ENCODE peak calls at places on chromosomes 6 and 20, in seven cellular contexts. N is IMR-90, I is SK-N-SH, P is caudate nucleus, H is A673, E is aorta, B is ascending aorta. T is an unnamed sample.
A peak's percentile ranks its signal among the peaks of the same experiment; 100 is the strongest.

GRCh38 chr6:1423578-1423977 is 34.2 kb downstream of the FOXF2 start:
- DNase-seq in E (no peak), H (no peak), I (no peak), P (no peak), B (no peak), N (no peak), T (no peak)

GRCh38 chr20:34390769-34391447 is 27.8 kb downstream of the ITCH start:
- DNase-seq in B (peak; percentile 10), I (no peak), N (peak; percentile 88), P (no peak), E (peak; percentile 75), H (peak; percentile 44), T (peak; percentile 60)

GRCh38 chr6:106194949-106195919 is 109.1 kb downstream of the PRDM1 start:
- DNase-seq in B (no peak), N (peak; percentile 68), I (no peak), E (no peak), H (peak; percentile 2), P (no peak), T (peak; percentile 99)

GRCh38 chr20:58040447-58041290 is 187.8 kb downstream of the ANKRD60 start:
- DNase-seq in N (no peak), I (no peak), P (no peak), E (no peak), H (no peak), B (no peak), T (no peak)

GRCh38 chr6:127879685-127880084 is 21.2 kb downstream of the THEMIS start:
- DNase-seq in B (no peak), H (no peak), I (no peak), E (no peak), N (peak; percentile 7), P (no peak), T (no peak)

GRCh38 chr20:52267418-52267817 is 75.8 kb upstream of the ZFP64 start:
- DNase-seq in P (no peak), E (no peak), H (peak; percentile 70), I (no peak), B (no peak), N (no peak), T (no peak)

GRCh38 chr6:54053893-54054391 is 57.3 kb upstream of the MLIP start:
- DNase-seq in B (no peak), P (peak; percentile 80), H (peak; percentile 74), E (no peak), I (no peak), N (peak; percentile 90), T (peak; percentile 94)

GRCh38 chr6:148329568-148330299 is 12.9 kb upstream of the SASH1 start:
- DNase-seq in P (no peak), H (peak; percentile 65), B (no peak), I (no peak), E (no peak), N (peak; percentile 89), T (no peak)

GRCh38 chr6:150636808-150637207 is 37.1 kb downstream of the PLEKHG1 start:
- DNase-seq in E (no peak), I (no peak), P (no peak), B (no peak), N (no peak), H (no peak), T (no peak)

GRCh38 chr6:170096803-170097504 is 193.9 kb downstream of the DLL1 start:
- DNase-seq in B (no peak), P (no peak), N (no peak), I (no peak), H (no peak), E (peak; percentile 37), T (no peak)

GRCh38 chr6:17001188-17001587 is 100.7 kb upstream of the STMND1 start:
- DNase-seq in I (no peak), P (no peak), N (peak; percentile 17), H (peak; percentile 74), E (no peak), B (no peak), T (no peak)

GRCh38 chr6:87968435-87969278 is 79.0 kb upstream of the SPACA1 start:
- DNase-seq in I (peak; percentile 30), H (peak; percentile 35), B (no peak), E (peak; percentile 33), P (peak; percentile 28), N (no peak), T (no peak)

GRCh38 chr6:125584468-125584939 is 164.9 kb upstream of the HEY2 start:
- DNase-seq in P (peak; percentile 80), E (peak; percentile 60), B (no peak), N (peak; percentile 1), I (no peak), H (no peak), T (peak; percentile 26)

GRCh38 chr20:13337090-13337784 is 116.2 kb downstream of the ISM1 start:
- DNase-seq in H (no peak), E (no peak), B (no peak), P (no peak), I (no peak), N (no peak), T (no peak)

GRCh38 chr6:152026291-152026690 is 218.8 kb downstream of the ESR1 start:
- DNase-seq in B (no peak), E (no peak), H (no peak), I (no peak), P (no peak), N (no peak), T (no peak)

GRCh38 chr20:2093200-2093781 is 8.3 kb upstream of the STK35 start:
- DNase-seq in B (no peak), I (peak; percentile 36), P (no peak), E (no peak), H (no peak), N (no peak), T (no peak)

GRCh38 chr6:35140991-35141720 is at the start of gene TCP11:
- DNase-seq in I (peak; percentile 26), B (no peak), P (no peak), E (peak; percentile 64), H (no peak), N (no peak), T (no peak)

DNA sequence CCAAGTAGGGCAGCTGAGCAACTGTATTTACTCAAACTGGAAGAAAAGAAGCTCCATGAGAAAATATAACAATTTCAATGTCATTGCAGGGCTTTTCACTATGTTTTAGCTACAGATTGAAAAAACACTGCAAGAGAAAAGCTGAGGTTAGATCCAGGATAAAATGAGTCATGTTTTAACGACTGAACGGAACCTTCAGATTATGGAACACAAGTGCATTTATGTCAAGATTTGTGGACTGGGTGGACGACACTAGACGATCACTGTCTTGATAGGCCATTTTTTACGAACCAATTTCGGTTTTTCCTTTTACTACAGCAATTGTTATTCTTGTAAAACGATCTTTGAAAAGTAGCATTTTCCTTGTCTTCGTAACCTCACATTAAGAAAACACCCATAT is 294.4 kb upstream of the TCF21 start:
- DNase-seq in I (no peak), N (peak; percentile 34), P (no peak), B (no peak), H (no peak), E (no peak), T (no peak)
- H3K27ac ChIP-seq in I (no peak overlapping the region), N (peak overlapping the region; percentile 71), P (no peak overlapping the region), B (no peak overlapping the region), H (no peak overlapping the region), E (no peak overlapping the region), T (peak overlapping the region; percentile 22)

DNA sequence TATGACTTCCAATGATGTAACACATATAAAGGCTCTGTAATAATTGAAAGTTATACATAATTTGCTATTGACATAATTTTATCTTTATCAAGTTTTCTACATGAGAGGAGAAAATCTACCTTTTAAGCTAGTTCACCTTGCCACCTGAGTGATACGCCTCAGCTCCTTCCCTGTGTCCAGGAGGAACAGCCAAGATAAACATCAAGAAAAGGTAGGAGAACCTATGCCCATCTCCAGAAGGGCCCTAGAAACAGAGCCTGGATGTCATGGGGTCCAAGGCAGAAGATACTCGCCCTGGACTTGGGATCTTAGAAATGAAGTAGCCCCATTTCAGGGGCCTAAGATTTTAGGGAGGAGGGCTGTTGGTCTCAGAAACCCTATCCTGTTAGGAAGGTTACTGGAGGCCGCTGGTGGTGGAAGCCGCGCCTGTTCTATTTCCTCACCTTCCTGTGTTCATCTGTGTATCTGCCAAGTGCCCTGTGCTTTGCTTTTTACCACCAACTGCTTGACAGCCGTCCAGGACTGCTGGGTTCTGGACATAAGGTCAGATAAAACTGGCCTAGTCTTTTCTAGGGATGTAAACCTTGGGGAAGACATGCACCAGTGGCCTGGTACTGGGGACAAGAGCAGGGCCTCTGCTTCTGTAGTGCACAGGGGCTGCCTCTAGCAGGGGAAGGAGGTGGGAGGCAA is 178.5 kb downstream of the ARID1B start:
- DNase-seq in H (no peak), N (no peak), E (peak; percentile 56), P (no peak), I (no peak), B (no peak), T (no peak)
- H3K27ac ChIP-seq in H (no peak overlapping the region), N (no peak overlapping the region), E (no peak overlapping the region), P (no peak overlapping the region), I (no peak overlapping the region), B (peak overlapping the region; percentile 30), T (peak overlapping the region; percentile 14)

DNA sequence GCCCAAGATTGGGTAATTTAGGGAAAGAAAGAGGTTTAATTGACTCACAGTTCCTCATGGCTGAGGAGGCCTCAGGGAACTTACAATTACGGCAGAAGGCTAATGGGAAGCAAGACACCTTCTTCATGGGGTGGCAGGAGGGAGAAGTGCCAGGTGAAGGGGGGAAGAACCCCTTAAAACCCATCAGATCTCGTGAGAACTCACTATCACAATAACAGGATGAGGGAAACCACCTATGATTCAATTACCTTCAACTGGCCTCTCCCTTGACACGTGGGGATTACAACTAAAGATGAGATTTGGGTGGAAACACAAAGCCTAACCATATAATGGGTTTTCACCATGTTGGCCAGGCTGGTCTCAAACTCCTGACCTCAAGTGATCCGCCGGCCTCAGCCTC is 28.8 kb upstream of the PNRC1 start:
- DNase-seq in I (no peak), H (no peak), B (no peak), E (no peak), N (no peak), P (no peak), T (no peak)
- H3K27ac ChIP-seq in I (no peak overlapping the region), H (no peak overlapping the region), B (no peak overlapping the region), E (no peak overlapping the region), N (no peak overlapping the region), P (no peak overlapping the region), T (no peak overlapping the region)

DNA sequence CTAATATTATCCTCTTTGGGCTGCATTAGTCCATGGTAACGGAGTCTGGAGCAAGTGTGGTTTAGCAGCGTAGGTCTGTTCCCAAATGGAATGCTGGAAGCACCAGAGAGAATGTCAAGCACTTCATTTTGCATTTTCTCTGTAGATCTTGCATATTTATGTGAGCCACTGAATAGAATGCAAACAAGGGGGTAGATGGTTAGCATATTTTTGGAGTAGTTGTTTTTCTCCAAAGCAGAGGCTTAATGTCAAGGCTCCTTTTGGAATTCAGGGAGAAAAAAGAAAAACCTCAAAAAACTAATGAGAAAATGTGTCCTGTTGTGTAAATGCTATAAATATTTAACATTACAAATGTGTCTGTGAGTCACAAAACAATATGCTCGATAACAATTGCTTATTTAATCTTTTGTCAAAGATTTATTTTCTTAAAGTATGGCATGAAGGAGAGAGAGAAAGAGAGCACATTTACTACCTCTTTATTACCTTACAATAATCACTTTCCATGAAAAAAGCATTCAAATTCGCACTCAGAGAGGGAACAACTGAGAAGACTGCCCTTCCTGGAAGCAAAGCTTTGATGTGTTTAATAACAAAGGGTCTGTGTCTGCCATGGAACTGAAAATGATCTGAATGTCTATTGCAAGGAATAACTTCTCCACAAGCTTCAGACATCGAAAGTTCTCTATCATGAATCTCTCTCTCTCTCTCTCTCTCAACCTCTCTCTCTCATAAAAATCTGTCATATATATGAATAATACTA is 308.8 kb downstream of the HDGFL1 start:
- DNase-seq in I (no peak), B (no peak), E (no peak), N (peak; percentile 89), P (no peak), H (no peak), T (no peak)
- H3K27ac ChIP-seq in I (peak overlapping the region; percentile 34), B (no peak overlapping the region), E (no peak overlapping the region), N (peak overlapping the region; percentile 76), P (no peak overlapping the region), H (no peak overlapping the region), T (no peak overlapping the region)